ENCODE peak calls at places on chromosomes 12 and 14, in nine cellular contexts. A is stomach, S is Panc1, O is esophagus muscularis mucosa, D is sigmoid colon, M is endothelial cell of umbilical vein, Y is prostate gland, W is spleen, P is GM23338. N is an unnamed sample.

GRCh38 chr14:44979740-44980346 is 17.9 kb downstream of the TOGARAM1 start:
- DNase-seq in A (peak; percentile 72), S (no peak), O (no peak), D (peak; percentile 71), M (peak; percentile 27), Y (peak; percentile 59), W (no peak), P (no peak), N (no peak)

GRCh38 chr12:118271770-118272417 is 100.8 kb downstream of the TAOK3 start:
- DNase-seq in A (no peak), S (no peak), O (no peak), D (no peak), M (no peak), Y (peak; percentile 68), W (no peak), P (no peak), N (no peak)

GRCh38 chr12:53700567-53700966 is 24.7 kb upstream of the ATP5MC2 start:
- DNase-seq in A (peak; percentile 10), S (no peak), O (no peak), D (no peak), M (no peak), Y (no peak), W (no peak), P (no peak), N (no peak)

GRCh38 chr14:68654471-68654941 is 138.4 kb downstream of the ZFP36L1 start:
- DNase-seq in A (no peak), S (no peak), O (no peak), D (no peak), M (no peak), Y (no peak), W (peak; percentile 63), P (no peak), N (peak; percentile 72)

GRCh38 chr14:101707285-101707842 is 54.1 kb upstream of the PPP2R5C start:
- DNase-seq in A (no peak), S (peak; percentile 43), O (peak; percentile 93), D (no peak), M (peak; percentile 82), Y (peak; percentile 62), W (no peak), P (peak; percentile 91), N (no peak)

GRCh38 chr12:51926718-51927117 is 19.4 kb downstream of the ACVRL1 start:
- DNase-seq in A (peak; percentile 75), S (no peak), O (no peak), D (no peak), M (peak; percentile 88), Y (peak; percentile 34), W (no peak), P (peak; percentile 74), N (no peak)

GRCh38 chr14:72615511-72616121 is 278.3 kb downstream of the DPF3 start:
- DNase-seq in A (no peak), S (no peak), O (peak; percentile 68), D (no peak), M (peak; percentile 20), Y (no peak), W (no peak), P (no peak), N (peak; percentile 86)

GRCh38 chr14:21043387-21044105 is 1.4 kb downstream of the RNASE7 start:
- DNase-seq in A (no peak), S (no peak), O (no peak), D (no peak), M (no peak), Y (no peak), W (no peak), P (no peak), N (no peak)

GRCh38 chr12:85642810-85643209 is 193.4 kb downstream of the RASSF9 start:
- DNase-seq in A (no peak), S (no peak), O (no peak), D (no peak), M (no peak), Y (no peak), W (no peak), P (peak; percentile 58), N (no peak)

DNA sequence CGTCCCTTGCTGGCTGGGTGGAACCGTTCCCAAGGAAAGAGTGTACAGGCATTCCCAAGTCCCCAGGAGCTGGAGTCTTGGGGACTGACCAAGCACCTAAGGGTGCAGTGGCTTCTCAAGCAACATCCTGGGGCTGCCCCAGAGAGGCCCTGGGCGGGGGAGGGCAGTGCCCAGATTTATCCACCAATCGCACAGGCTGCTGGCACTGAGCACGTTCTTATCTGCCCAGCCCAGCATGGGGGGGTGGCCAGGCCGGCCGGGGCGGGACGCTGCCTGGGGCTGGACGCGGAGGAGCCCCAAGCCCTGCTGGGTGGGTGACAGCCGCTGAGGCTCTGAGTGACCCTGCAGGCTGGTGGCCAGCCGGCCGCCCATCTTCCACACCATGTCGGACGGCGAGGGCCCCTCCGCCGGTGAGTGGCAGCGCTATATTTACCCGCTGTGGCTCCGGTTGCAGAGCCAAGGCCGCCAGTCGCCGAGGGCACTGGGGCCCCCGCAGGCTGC is 53.4 kb downstream of the CYP46A1 start:
- DNase-seq in A (peak; percentile 78), S (no peak), O (no peak), D (peak; percentile 88), M (peak; percentile 79), Y (peak; percentile 26), W (no peak), P (no peak), N (no peak)
- TF ChIP-seq POLR2AphosphoS5 in A (no peak), S (no peak), O (no peak), D (peak; percentile 72), M (no peak), Y (no peak), W (peak; percentile 51), P (no peak), N (no peak)

GRCh38 chr14:69672372-69672771 is 61.0 kb downstream of the SUSD6 start:
- DNase-seq in A (no peak), S (no peak), O (no peak), D (no peak), M (no peak), Y (no peak), W (no peak), P (no peak), N (no peak)

GRCh38 chr14:69673578-69674305 is 62.3 kb downstream of the SUSD6 start:
- DNase-seq in A (no peak), S (no peak), O (no peak), D (no peak), M (peak; percentile 47), Y (no peak), W (no peak), P (peak; percentile 38), N (no peak)

GRCh38 chr14:69674546-69675245 is 63.3 kb downstream of the SUSD6 start:
- DNase-seq in A (no peak), S (no peak), O (no peak), D (no peak), M (peak; percentile 64), Y (no peak), W (no peak), P (no peak), N (no peak)

GRCh38 chr14:69671365-69672050 is 60.1 kb downstream of the SUSD6 start:
- DNase-seq in A (no peak), S (no peak), O (no peak), D (no peak), M (no peak), Y (no peak), W (no peak), P (no peak), N (no peak)

GRCh38 chr14:69673099-69673498 is 61.7 kb downstream of the SUSD6 start:
- DNase-seq in A (no peak), S (no peak), O (no peak), D (no peak), M (no peak), Y (no peak), W (no peak), P (no peak), N (no peak)
- H3K4me3 ChIP-seq in A (no peak overlapping the region), S (no peak overlapping the region), O (no peak overlapping the region), D (no peak overlapping the region), M (no peak overlapping the region), Y (no peak overlapping the region), W (no peak overlapping the region), P (no peak overlapping the region), N (no peak overlapping the region)

DNA sequence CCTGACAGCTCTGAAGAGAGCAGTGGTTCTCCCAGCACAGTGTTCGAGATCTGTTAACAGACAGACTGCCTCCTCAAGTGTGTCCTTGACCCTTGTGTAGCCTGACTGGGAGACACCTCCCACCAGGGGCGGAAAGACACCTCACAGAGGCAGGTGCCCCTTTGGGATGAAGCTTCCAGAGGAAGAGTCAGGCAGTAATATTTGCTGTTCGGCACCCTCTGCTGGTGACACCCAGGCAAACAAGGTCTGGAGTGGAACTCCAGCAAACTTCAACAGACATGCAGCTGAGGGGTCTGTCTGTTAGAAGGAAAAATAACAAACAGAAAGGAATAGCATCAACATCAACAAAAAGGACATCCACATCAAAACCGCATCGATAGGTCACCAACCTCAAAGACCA is 21.6 kb upstream of the ABCC9 start:
- DNase-seq in A (no peak), S (no peak), O (no peak), D (no peak), M (no peak), Y (no peak), W (no peak), P (no peak), N (no peak)
- TF ChIP-seq CTCF in A (no peak), S (no peak), O (no peak), D (no peak), M (no peak), Y (no peak), W (no peak), P (peak; percentile 40), N (no peak)

GRCh38 chr12:31325524-31325875 is 450 bp downstream of the SINHCAF start:
- DNase-seq in A (peak; percentile 33), S (no peak), O (no peak), D (no peak), M (no peak), Y (no peak), W (peak; percentile 90), P (no peak), N (peak; percentile 88)

GRCh38 chr12:31322651-31323248 is 3.2 kb downstream of the SINHCAF start:
- DNase-seq in A (no peak), S (no peak), O (no peak), D (no peak), M (peak; percentile 52), Y (peak; percentile 12), W (no peak), P (peak; percentile 51), N (no peak)

GRCh38 chr12:31324845-31325523 is 966 bp downstream of the SINHCAF start:
- DNase-seq in A (peak; percentile 55), S (no peak), O (peak; percentile 93), D (peak; percentile 80), M (peak; percentile 76), Y (peak; percentile 59), W (peak; percentile 92), P (peak; percentile 38), N (peak; percentile 89)

GRCh38 chr12:31323466-31324115 is 2.4 kb downstream of the SINHCAF start:
- DNase-seq in A (peak; percentile 51), S (no peak), O (peak; percentile 92), D (peak; percentile 77), M (peak; percentile 36), Y (peak; percentile 44), W (peak; percentile 92), P (peak; percentile 56), N (no peak)

GRCh38 chr12:31324116-31324844 is 1.7 kb downstream of the SINHCAF start:
- DNase-seq in A (peak; percentile 83), S (no peak), O (peak; percentile 93), D (peak; percentile 86), M (peak; percentile 83), Y (peak; percentile 65), W (peak; percentile 95), P (peak; percentile 76), N (peak; percentile 87)
- TF ChIP-seq POLR2AphosphoS5 in A (no peak), S (no peak), O (peak; percentile 60), D (no peak), M (no peak), Y (no peak), W (peak; percentile 64), P (peak; percentile 30), N (peak; percentile 75)

N was measured in vagina.